ENCODE peak calls at places on chromosomes 7 and 10, in five cellular contexts. F, A, D, T and H are unnamed samples.

GRCh38 chr7:38330861-38331709 is 57.6 kb upstream of the TARP start:
- DNase-seq in T (no peak), D (no peak), A (no peak), F (no peak), H (no peak)

GRCh38 chr10:55441777-55442176 is 640.7 kb upstream of the PCDH15 start:
- DNase-seq in T (no peak), D (no peak), A (no peak), F (no peak), H (no peak)

GRCh38 chr10:117163061-117163953 is 25.2 kb upstream of the VAX1 start:
- DNase-seq in T (no peak), A (no peak), F (no peak), D (no peak), H (no peak)

GRCh38 chr7:26627871-26628270 is 236.5 kb downstream of the SKAP2 start:
- DNase-seq in A (no peak), T (no peak), F (no peak), D (no peak), H (no peak)

GRCh38 chr7:158720107-158720506 is 15.5 kb upstream of the NCAPG2 start:
- DNase-seq in F (no peak), A (no peak), D (no peak), T (no peak), H (no peak)

GRCh38 chr7:142873281-142873784 is 12.2 kb downstream of the TRPV6 start:
- DNase-seq in D (peak), A (no peak), T (peak), F (no peak), H (no peak)

GRCh38 chr10:13767721-13768178 is 181.0 kb downstream of the PRPF18 start:
- DNase-seq in F (no peak), A (no peak), D (no peak), T (no peak), H (no peak)

GRCh38 chr10:118800920-118801319 is 46.1 kb upstream of the CACUL1 start:
- DNase-seq in F (no peak), T (peak), A (no peak), D (peak), H (no peak)

GRCh38 chr10:122251459-122252255 is 19.4 kb upstream of the BTBD16 start:
- DNase-seq in F (no peak), T (no peak), A (peak), D (no peak), H (no peak)

GRCh38 chr10:13294784-13295183 is 5.1 kb downstream of the PHYH start:
- DNase-seq in D (no peak), A (no peak), F (no peak), T (no peak), H (no peak)

GRCh38 chr7:22219739-22220493 is 137.0 kb downstream of the RAPGEF5 start:
- DNase-seq in A (no peak), F (no peak), T (peak), D (no peak), H (no peak)

GRCh38 chr7:36076073-36076472 is 77.0 kb upstream of the EEPD1 start:
- DNase-seq in F (no peak), A (no peak), T (no peak), D (no peak), H (no peak)

GRCh38 chr7:133512560-133512959 is 259.7 kb downstream of the EXOC4 start:
- DNase-seq in A (peak), D (no peak), F (no peak), T (peak), H (no peak)

GRCh38 chr10:7789390-7789789 is 1.4 kb downstream of the ATP5F1C start:
- DNase-seq in D (no peak), F (no peak), A (peak), T (peak), H (no peak)

GRCh38 chr10:114768394-114768786 is 53.2 kb upstream of the FHIP2A start:
- DNase-seq in D (no peak), F (no peak), T (no peak), A (no peak), H (no peak)

GRCh38 chr7:22061781-22062180 is 116.1 kb upstream of the CDCA7L start:
- DNase-seq in D (no peak), F (no peak), T (no peak), A (no peak), H (no peak)

GRCh38 chr7:141706394-141707064 is 1.6 kb upstream of the WEE2 start:
- DNase-seq in T (no peak), D (no peak), A (no peak), F (no peak), H (no peak)

GRCh38 chr7:11207565-11207964 is 233.9 kb downstream of the PHF14 start:
- DNase-seq in F (no peak), T (no peak), A (no peak), D (no peak), H (no peak)

GRCh38 chr10:129759214-129760002 is 204.7 kb downstream of the EBF3 start:
- DNase-seq in D (peak), A (no peak), F (no peak), T (no peak), H (no peak)

GRCh38 chr10:78718032-78718572 is 350.7 kb upstream of the ZMIZ1 start:
- DNase-seq in F (no peak), A (peak), T (no peak), D (no peak), H (no peak)

GRCh38 chr10:128073880-128074279 is 52.3 kb downstream of the MKI67 start:
- DNase-seq in F (no peak), D (no peak), A (no peak), T (no peak), H (no peak)

GRCh38 chr10:132810807-132811700 is 25.1 kb upstream of the NKX6-2 start:
- DNase-seq in T (no peak), A (no peak), D (no peak), F (no peak), H (no peak)

GRCh38 chr7:98990356-98990755 is 112.0 kb downstream of the TRRAP start:
- DNase-seq in F (no peak), T (no peak), D (no peak), A (no peak), H (no peak)

GRCh38 chr7:85320699-85321476 is 134.0 kb upstream of the SEMA3D start:
- DNase-seq in D (no peak), T (no peak), F (no peak), A (no peak), H (no peak)

GRCh38 chr7:44322631-44323363 is 2.6 kb downstream of the CAMK2B start:
- DNase-seq in A (no peak), T (no peak), D (no peak), F (no peak), H (no peak)

GRCh38 chr10:17023386-17024298 is 106.0 kb downstream of the CUBN start:
- DNase-seq in A (peak), D (peak), F (no peak), T (peak), H (peak)

GRCh38 chr7:111312966-111313365 is 222.0 kb downstream of the LRRN3 start:
- DNase-seq in A (peak), F (no peak), D (no peak), T (peak), H (no peak)
- TF ChIP-seq CTCF in A (no peak), F (no peak), D (no peak), T (no peak), H (no peak)

DNA sequence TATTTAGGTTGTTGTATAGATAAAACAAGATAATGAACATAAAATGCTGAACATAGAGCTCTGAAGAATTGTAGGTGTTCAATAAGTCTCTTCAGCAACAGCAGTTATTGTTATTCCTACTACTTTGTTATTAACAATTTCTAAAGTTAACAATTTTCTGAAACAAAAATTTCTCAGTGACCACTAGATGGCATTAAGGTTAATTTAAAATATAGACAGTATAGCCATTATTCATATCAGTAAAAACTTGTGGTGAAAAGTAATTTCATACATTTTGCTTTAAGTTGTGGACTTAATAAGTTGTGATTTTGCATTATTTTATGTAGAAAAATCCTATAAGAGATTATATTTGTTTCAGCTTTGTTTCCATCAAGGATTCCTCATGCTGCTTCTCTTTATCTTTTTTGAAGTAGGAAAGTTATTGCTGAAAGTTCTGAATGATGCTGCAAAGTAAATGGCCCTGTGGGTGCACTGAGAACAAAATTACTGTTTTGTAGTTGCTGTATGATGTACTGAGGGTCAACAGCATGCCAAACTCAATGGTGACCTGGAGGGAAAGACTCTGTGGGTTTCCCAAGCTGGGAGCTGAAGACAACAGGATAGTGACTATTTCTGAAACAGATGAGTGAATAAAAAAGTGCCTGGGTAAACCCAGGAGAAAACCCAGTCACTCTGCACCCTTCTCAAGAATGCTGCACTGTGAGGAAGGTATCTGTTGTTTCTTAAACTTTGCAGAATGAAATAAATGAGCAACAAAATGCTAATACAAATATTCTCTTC is 253.6 kb downstream of the KIF20B start:
- DNase-seq in D (no peak), F (no peak), T (peak), A (no peak), H (no peak)
- TF ChIP-seq CTCF in D (no peak), F (no peak), T (peak), A (peak), H (no peak)

DNA sequence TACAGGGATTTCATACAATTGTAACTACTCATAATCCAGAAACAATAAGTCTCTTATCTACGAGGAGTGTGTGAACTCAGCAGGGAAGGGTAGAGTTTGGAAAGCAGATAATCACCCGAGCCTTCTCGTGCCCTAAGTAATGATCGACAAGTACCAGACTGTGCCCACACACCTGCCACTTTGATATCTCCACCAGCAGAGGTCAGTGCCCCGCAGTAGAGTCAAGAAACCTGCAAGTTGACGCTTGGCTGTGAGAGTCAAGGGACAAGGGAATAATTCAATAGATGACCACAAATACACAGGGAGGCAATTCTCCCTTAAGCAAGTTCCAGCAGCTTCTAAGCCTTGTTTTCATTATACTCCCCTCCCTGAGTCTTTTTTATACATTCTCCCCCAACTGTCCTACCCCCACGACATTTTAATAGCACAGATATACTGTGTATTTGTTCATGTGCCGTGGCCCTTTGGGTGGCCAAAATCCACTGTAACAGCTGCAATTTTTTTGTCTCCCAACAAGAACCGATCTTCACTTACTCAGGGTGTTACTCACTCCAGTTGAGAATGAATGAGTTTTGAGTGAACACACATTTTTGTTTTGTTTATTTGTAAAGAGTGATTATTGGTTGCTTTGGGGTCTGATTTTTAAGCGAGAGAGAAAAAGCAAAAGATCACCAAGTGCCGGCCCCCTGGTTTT is 106.9 kb upstream of the RHEB start:
- DNase-seq in T (no peak), F (no peak), A (no peak), D (peak), H (peak)
- TF ChIP-seq CTCF in T (peak), F (peak), A (peak), D (no peak), H (peak)

GRCh38 chr7:135557455-135558336 is at the start of gene NUP205:
- DNase-seq in F (peak), A (peak), T (peak), D (peak), H (peak)
- TF ChIP-seq CTCF in F (no peak), A (no peak), T (no peak), D (no peak), H (no peak)

GRCh38 chr7:134744569-134744968 is 34.9 kb upstream of the CALD1 start:
- DNase-seq in A (no peak), D (no peak), T (no peak), F (no peak), H (no peak)

GRCh38 chr7:134739362-134739761 is 40.1 kb upstream of the CALD1 start:
- DNase-seq in D (no peak), A (no peak), T (no peak), F (no peak), H (no peak)

GRCh38 chr7:134742688-134743350 is 36.6 kb upstream of the CALD1 start:
- DNase-seq in A (peak), T (peak), F (no peak), D (no peak), H (no peak)

GRCh38 chr7:134740364-134740763 is 39.1 kb upstream of the CALD1 start:
- DNase-seq in A (no peak), T (no peak), F (no peak), D (no peak), H (no peak)

DNA sequence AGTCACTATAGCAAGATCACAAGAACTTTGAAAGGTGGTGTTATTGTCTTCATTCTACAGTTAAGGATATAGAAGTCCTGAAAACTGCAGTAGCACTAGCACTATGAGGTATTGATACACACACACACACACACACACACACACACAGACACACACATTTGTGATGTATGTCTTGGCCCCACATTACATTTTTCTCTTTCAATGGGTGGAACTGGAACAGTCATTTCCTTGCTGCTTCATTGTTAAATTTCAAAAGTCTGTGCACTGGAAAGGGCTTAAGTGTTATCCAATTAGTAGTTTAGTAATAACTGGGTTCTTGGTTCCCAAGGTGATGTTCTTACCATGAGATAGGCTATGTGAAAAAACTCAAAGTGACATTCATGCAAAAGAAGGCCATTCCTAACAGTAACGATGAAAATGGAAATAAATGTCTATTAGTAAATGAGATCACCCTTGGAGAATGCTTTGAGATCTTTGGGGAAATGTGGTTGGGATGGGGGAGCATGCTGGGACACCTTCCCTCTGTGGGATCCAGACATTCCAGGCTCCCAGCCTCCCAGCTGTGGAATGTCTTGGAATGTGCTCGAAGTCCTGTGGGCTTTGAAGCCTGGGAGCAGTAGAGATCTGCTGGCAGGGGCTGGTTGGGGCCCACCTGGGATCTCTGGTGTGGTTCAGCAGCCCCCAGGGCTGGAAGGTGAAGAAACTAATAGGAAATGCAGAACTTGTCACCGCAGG is 37.4 kb upstream of the CALD1 start:
- DNase-seq in T (peak), F (peak), A (peak), D (no peak), H (no peak)
- TF ChIP-seq CTCF in T (no peak), F (no peak), A (no peak), D (no peak), H (no peak)